ENCODE peak calls at places on chromosomes 13 and 19, in six cellular contexts. E is T-helper 2 cell, C is activated T-helper 1 cell treated with Interleukin-2 at 50 U/mL for 16 hours, D is brain pericyte, W is WERI-Rb-1, L is EL. Z is an unnamed sample.

GRCh38 chr19:5173993-5174392 is 166.6 kb downstream of the PTPRS start:
- DNase-seq in E (no peak), C (no peak), D (no peak), W (no peak), L (no peak), Z (no peak)

GRCh38 chr13:90768116-90768515 is 579.4 kb upstream of the MIR17HG start:
- DNase-seq in E (no peak), C (no peak), D (no peak), W (no peak), L (no peak), Z (no peak)

GRCh38 chr19:53962887-53963435 is at the start of gene CACNG8:
- DNase-seq in E (no peak), C (no peak), D (no peak), W (no peak), L (no peak), Z (no peak)

GRCh38 chr19:15869109-15869555 is 28.7 kb downstream of the CYP4F2 start:
- DNase-seq in E (peak), C (no peak), D (no peak), W (peak), L (peak), Z (peak)

GRCh38 chr19:4015705-4016402 is 8.3 kb downstream of the PIAS4 start:
- DNase-seq in E (no peak), C (no peak), D (no peak), W (no peak), L (no peak), Z (no peak)

GRCh38 chr13:20960663-20961309 is 58.2 kb upstream of the XPO4 start:
- DNase-seq in E (no peak), C (no peak), D (no peak), W (no peak), L (no peak), Z (peak)

GRCh38 chr13:90950134-90950533 is 397.4 kb upstream of the MIR17HG start:
- DNase-seq in E (no peak), C (no peak), D (no peak), W (peak), L (no peak), Z (peak)

GRCh38 chr13:50241479-50241878 is 226.2 kb downstream of the KCNRG start:
- DNase-seq in E (no peak), C (no peak), D (no peak), W (no peak), L (no peak), Z (peak)

GRCh38 chr13:113935523-113935922 is 38.4 kb downstream of the C13orf46 start:
- DNase-seq in E (no peak), C (no peak), D (no peak), W (no peak), L (no peak), Z (no peak)

GRCh38 chr13:46100191-46100877 is 4.5 kb downstream of the CPB2 start:
- DNase-seq in E (no peak), C (no peak), D (no peak), W (no peak), L (no peak), Z (no peak)

GRCh38 chr13:110801044-110801443 is 87.5 kb downstream of the ING1 start:
- DNase-seq in E (no peak), C (no peak), D (no peak), W (peak), L (no peak), Z (no peak)

GRCh38 chr19:49631610-49632192 is 8.2 kb downstream of the RRAS start:
- DNase-seq in E (no peak), C (no peak), D (no peak), W (peak), L (no peak), Z (no peak)

GRCh38 chr13:102609696-102610095 is 12.9 kb downstream of the TPP2 start:
- DNase-seq in E (no peak), C (no peak), D (no peak), W (no peak), L (no peak), Z (no peak)

GRCh38 chr19:7917292-7918061 is 2.7 kb upstream of the SNAPC2 start:
- DNase-seq in E (peak), C (peak), D (no peak), W (peak), L (peak), Z (peak)

GRCh38 chr13:78689011-78689410 is 30.1 kb upstream of the OBI1 start:
- DNase-seq in E (no peak), C (no peak), D (no peak), W (no peak), L (no peak), Z (peak)

GRCh38 chr13:73703606-73704005 is 430.6 kb downstream of the KLF12 start:
- DNase-seq in E (no peak), C (no peak), D (no peak), W (no peak), L (no peak), Z (no peak)

GRCh38 chr19:40713939-40714338 is 2.7 kb downstream of the COQ8B start:
- DNase-seq in E (no peak), C (no peak), D (no peak), W (no peak), L (no peak), Z (no peak)

GRCh38 chr13:48121733-48122132 is 26.8 kb upstream of the MED4 start:
- DNase-seq in E (no peak), C (no peak), D (no peak), W (no peak), L (no peak), Z (no peak)

GRCh38 chr19:54959840-54960239 is 6.3 kb upstream of the NLRP2 start:
- DNase-seq in E (no peak), C (no peak), D (no peak), W (no peak), L (no peak), Z (no peak)

Z was measured in PC-3.